ENCODE peak calls at places on chromosomes 1 and 21, in four cellular contexts. One of them, this sample, is unnamed. For H3K4me1, the result is how much of the 10 kb centered on the place peaks cover.

GRCh38 chr1:25765910-25766645 is 33.9 kb upstream of the SELENON start:
- DNase-seq in endodermal cell: no peak
- DNase-seq in fibroblast of lung: no peak
- DNase-seq in Caco-2: no peak
- DNase-seq in this sample: no peak

GRCh38 chr21:24223625-24224024 is 1383.7 kb downstream of the MRPL39 start:
- DNase-seq in endodermal cell: no peak
- DNase-seq in fibroblast of lung: peak
- DNase-seq in Caco-2: no peak
- DNase-seq in this sample: no peak

GRCh38 chr1:11845641-11846335 is 1.8 kb downstream of the NPPA start:
- DNase-seq in endodermal cell: peak
- DNase-seq in fibroblast of lung: peak
- DNase-seq in Caco-2: peak
- DNase-seq in this sample: no peak

GRCh38 chr1:51236548-51237312 is 657 bp downstream of the RNF11 start:
- DNase-seq in endodermal cell: peak
- DNase-seq in fibroblast of lung: peak
- DNase-seq in Caco-2: peak
- DNase-seq in this sample: peak

GRCh38 chr1:147664206-147664605 is 6.1 kb downstream of the ACP6 start:
- DNase-seq in endodermal cell: no peak
- DNase-seq in fibroblast of lung: peak
- DNase-seq in Caco-2: no peak
- DNase-seq in this sample: no peak

GRCh38 chr1:2976180-2976562 is 45.1 kb upstream of the ACTRT2 start:
- DNase-seq in endodermal cell: peak
- DNase-seq in fibroblast of lung: no peak
- DNase-seq in Caco-2: no peak
- DNase-seq in this sample: peak

GRCh38 chr1:102941364-102941947 is 166.9 kb downstream of the COL11A1 start:
- DNase-seq in endodermal cell: no peak
- DNase-seq in fibroblast of lung: no peak
- DNase-seq in Caco-2: peak
- DNase-seq in this sample: no peak

GRCh38 chr1:89546934-89547562 is 22.4 kb downstream of the LRRC8B start:
- DNase-seq in endodermal cell: no peak
- DNase-seq in fibroblast of lung: no peak
- DNase-seq in Caco-2: no peak
- DNase-seq in this sample: no peak

GRCh38 chr1:175150596-175151319 is 41.8 kb downstream of the KIAA0040 start:
- DNase-seq in endodermal cell: peak
- DNase-seq in fibroblast of lung: no peak
- DNase-seq in Caco-2: no peak
- DNase-seq in this sample: no peak

GRCh38 chr1:180157576-180158057 is 2.9 kb downstream of the QSOX1 start:
- DNase-seq in endodermal cell: no peak
- DNase-seq in fibroblast of lung: no peak
- DNase-seq in Caco-2: peak
- DNase-seq in this sample: no peak
- H3K4me3 ChIP-seq in endodermal cell: peak
- H3K4me3 ChIP-seq in fibroblast of lung: peak
- H3K4me3 ChIP-seq in Caco-2: no peak
- H3K4me3 ChIP-seq in this sample: no peak

GRCh38 chr1:212945761-212946160 is 4.6 kb upstream of the VASH2 start:
- DNase-seq in endodermal cell: no peak
- DNase-seq in fibroblast of lung: no peak
- DNase-seq in Caco-2: no peak
- DNase-seq in this sample: no peak

GRCh38 chr1:212943393-212943710 is 7.0 kb upstream of the VASH2 start:
- DNase-seq in endodermal cell: no peak
- DNase-seq in fibroblast of lung: no peak
- DNase-seq in Caco-2: no peak
- DNase-seq in this sample: no peak

GRCh38 chr1:212944209-212944901 is 6.0 kb upstream of the VASH2 start:
- DNase-seq in endodermal cell: no peak
- DNase-seq in fibroblast of lung: no peak
- DNase-seq in Caco-2: no peak
- DNase-seq in this sample: no peak

GRCh38 chr1:212946872-212947271 is 3.5 kb upstream of the VASH2 start:
- DNase-seq in endodermal cell: no peak
- DNase-seq in fibroblast of lung: no peak
- DNase-seq in Caco-2: no peak
- DNase-seq in this sample: no peak

DNA sequence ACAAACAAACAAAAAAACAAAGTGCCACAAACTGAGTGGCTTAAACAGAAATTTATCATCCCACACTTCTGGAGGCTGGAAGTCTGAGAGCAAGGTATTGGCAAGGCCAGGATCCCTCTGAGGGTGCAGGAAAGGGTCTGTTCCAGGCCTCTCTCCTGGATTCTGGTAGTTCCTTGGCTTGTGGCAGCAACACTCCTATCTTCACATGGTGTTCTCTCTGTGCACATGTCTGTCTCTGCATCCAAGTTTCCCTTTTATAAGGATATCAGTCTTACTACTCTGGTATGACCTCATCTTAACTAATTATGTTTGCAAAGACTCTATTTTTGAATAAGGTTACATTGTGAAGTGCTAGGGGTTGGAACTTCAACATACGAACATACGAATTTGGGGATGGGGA is 5.3 kb upstream of the VASH2 start:
- DNase-seq in endodermal cell: no peak
- DNase-seq in fibroblast of lung: no peak
- DNase-seq in Caco-2: no peak
- DNase-seq in this sample: no peak
- H3K4me1 ChIP-seq in endodermal cell: under half
- H3K4me1 ChIP-seq in fibroblast of lung: under half
- H3K4me1 ChIP-seq in Caco-2: under half
- H3K4me1 ChIP-seq in this sample: under half

GRCh38 chr1:36176151-36176949 is 20.4 kb downstream of the MAP7D1 start:
- DNase-seq in endodermal cell: peak
- DNase-seq in fibroblast of lung: no peak
- DNase-seq in Caco-2: no peak
- DNase-seq in this sample: no peak

GRCh38 chr1:36179220-36179600 is 23.2 kb downstream of the MAP7D1 start:
- DNase-seq in endodermal cell: no peak
- DNase-seq in fibroblast of lung: no peak
- DNase-seq in Caco-2: no peak
- DNase-seq in this sample: no peak

GRCh38 chr1:36175137-36176095 is 19.5 kb downstream of the MAP7D1 start:
- DNase-seq in endodermal cell: peak
- DNase-seq in fibroblast of lung: peak
- DNase-seq in Caco-2: no peak
- DNase-seq in this sample: peak

GRCh38 chr1:36178479-36179219 is 22.7 kb downstream of the MAP7D1 start:
- DNase-seq in endodermal cell: peak
- DNase-seq in fibroblast of lung: no peak
- DNase-seq in Caco-2: peak
- DNase-seq in this sample: no peak

GRCh38 chr1:36177589-36178463 is 21.9 kb downstream of the MAP7D1 start:
- DNase-seq in endodermal cell: peak
- DNase-seq in fibroblast of lung: no peak
- DNase-seq in Caco-2: no peak
- DNase-seq in this sample: no peak
- H3K4me3 ChIP-seq in endodermal cell: no peak
- H3K4me3 ChIP-seq in fibroblast of lung: no peak
- H3K4me3 ChIP-seq in Caco-2: no peak
- H3K4me3 ChIP-seq in this sample: no peak

GRCh38 chr1:30781906-30782305 is 24.3 kb upstream of the LAPTM5 start:
- DNase-seq in endodermal cell: no peak
- DNase-seq in fibroblast of lung: no peak
- DNase-seq in Caco-2: no peak
- DNase-seq in this sample: no peak

GRCh38 chr1:30778156-30778978 is 20.8 kb upstream of the LAPTM5 start:
- DNase-seq in endodermal cell: no peak
- DNase-seq in fibroblast of lung: peak
- DNase-seq in Caco-2: no peak
- DNase-seq in this sample: no peak

GRCh38 chr1:30779294-30780071 is 21.9 kb upstream of the LAPTM5 start:
- DNase-seq in endodermal cell: peak
- DNase-seq in fibroblast of lung: peak
- DNase-seq in Caco-2: peak
- DNase-seq in this sample: peak

GRCh38 chr1:30778979-30779293 is 21.4 kb upstream of the LAPTM5 start:
- DNase-seq in endodermal cell: no peak
- DNase-seq in fibroblast of lung: no peak
- DNase-seq in Caco-2: no peak
- DNase-seq in this sample: no peak

DNA sequence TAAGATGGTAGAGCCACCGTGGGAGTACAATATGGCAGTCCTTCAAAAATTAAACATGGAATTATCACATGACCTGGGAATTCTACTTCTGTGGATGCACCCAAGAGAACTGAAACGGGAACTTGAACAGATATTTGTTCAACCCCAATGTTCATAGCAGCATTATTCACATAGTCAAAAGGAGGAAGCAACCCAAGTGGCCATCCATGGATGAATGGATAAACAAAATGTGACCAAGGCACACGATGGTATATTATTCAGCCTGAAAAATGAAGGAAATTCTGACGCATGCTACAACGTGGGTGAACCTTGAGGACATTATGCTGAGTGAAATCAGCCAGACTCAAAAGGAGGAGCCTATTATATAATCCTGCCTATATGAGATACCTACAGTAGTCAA is 22.8 kb upstream of the LAPTM5 start:
- DNase-seq in endodermal cell: no peak
- DNase-seq in fibroblast of lung: no peak
- DNase-seq in Caco-2: no peak
- DNase-seq in this sample: no peak
- H3K4me1 ChIP-seq in endodermal cell: under half
- H3K4me1 ChIP-seq in fibroblast of lung: under half
- H3K4me1 ChIP-seq in Caco-2: under half
- H3K4me1 ChIP-seq in this sample: under half

DNA sequence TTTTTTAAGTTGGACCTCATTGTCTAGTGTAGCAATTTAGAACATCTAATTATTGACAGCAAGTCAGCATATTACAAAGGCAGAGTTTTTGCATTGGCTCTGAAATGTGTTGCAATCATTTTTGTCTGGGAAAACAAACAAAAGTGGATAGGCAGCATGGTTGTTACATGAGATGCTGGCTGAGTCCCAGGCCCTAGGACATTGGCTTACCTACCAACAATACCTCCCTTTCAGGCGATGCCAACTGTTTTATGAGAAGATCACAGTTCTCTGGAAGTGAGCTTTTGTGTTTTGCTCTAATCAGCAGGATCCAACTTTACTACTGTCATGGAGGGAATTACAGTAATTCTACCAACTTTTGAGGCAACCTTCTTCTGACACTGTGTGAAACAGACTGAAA is 71.5 kb upstream of the CXADR start:
- DNase-seq in endodermal cell: no peak
- DNase-seq in fibroblast of lung: peak
- DNase-seq in Caco-2: no peak
- DNase-seq in this sample: no peak
- H3K4me3 ChIP-seq in endodermal cell: no peak
- H3K4me3 ChIP-seq in fibroblast of lung: no peak
- H3K4me3 ChIP-seq in Caco-2: no peak
- H3K4me3 ChIP-seq in this sample: no peak

GRCh38 chr1:64814427-64814826 is 69.6 kb downstream of the RAVER2 start:
- DNase-seq in endodermal cell: no peak
- DNase-seq in fibroblast of lung: no peak
- DNase-seq in Caco-2: no peak
- DNase-seq in this sample: no peak

GRCh38 chr1:64809309-64809708 is 64.4 kb downstream of the RAVER2 start:
- DNase-seq in endodermal cell: no peak
- DNase-seq in fibroblast of lung: no peak
- DNase-seq in Caco-2: no peak
- DNase-seq in this sample: no peak

GRCh38 chr1:64811131-64811530 is 66.3 kb downstream of the RAVER2 start:
- DNase-seq in endodermal cell: no peak
- DNase-seq in fibroblast of lung: no peak
- DNase-seq in Caco-2: no peak
- DNase-seq in this sample: no peak
- H3K4me1 ChIP-seq in endodermal cell: under half
- H3K4me1 ChIP-seq in fibroblast of lung: under half
- H3K4me1 ChIP-seq in Caco-2: under half
- H3K4me1 ChIP-seq in this sample: under half

DNA sequence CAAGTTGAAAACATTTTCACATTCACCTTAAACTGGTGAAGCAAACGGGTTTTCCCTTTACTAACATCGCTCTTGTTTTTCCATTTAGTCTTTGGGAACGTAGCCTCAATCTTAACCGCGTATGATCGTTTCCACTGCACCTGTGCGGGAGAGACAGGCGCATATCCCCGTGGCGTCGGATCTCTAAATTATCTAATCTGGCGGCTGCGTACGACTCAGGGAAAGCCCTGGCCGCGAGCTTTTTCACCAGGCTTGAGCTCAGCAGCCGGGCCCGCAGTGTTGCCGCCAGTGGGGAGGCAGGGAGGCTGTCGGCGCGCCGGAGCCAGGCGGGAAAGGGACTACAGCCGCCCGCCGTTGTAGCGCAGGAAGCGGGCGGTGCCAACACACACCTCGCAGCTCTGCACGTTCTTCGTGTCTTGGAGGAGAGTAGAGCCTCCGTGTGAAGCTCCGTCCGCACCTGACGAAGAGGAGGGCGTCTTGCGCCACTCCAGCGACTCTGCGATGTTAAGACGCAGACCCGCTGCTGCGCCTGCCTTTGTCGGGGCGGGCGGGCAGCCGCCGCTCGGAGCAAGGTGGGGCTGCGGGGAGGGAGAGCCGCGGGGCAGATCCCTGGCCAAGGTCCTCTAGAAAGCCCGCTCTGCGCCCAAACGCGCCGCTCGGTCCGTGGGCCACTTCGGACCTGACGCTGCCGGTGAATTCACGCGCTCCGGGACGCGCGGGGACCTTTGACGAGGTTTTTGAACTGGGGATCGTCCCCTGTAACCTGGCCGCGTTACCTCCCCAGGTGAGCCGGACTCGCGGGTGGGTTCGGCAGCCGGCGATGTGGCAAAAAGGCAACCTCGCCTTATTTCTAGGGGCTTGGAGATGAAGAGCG is 18.5 kb upstream of the TBX15 start:
- DNase-seq in endodermal cell: peak
- DNase-seq in fibroblast of lung: no peak
- DNase-seq in Caco-2: no peak
- DNase-seq in this sample: no peak
- H3K4me3 ChIP-seq in endodermal cell: no peak
- H3K4me3 ChIP-seq in fibroblast of lung: no peak
- H3K4me3 ChIP-seq in Caco-2: no peak
- H3K4me3 ChIP-seq in this sample: peak

DNA sequence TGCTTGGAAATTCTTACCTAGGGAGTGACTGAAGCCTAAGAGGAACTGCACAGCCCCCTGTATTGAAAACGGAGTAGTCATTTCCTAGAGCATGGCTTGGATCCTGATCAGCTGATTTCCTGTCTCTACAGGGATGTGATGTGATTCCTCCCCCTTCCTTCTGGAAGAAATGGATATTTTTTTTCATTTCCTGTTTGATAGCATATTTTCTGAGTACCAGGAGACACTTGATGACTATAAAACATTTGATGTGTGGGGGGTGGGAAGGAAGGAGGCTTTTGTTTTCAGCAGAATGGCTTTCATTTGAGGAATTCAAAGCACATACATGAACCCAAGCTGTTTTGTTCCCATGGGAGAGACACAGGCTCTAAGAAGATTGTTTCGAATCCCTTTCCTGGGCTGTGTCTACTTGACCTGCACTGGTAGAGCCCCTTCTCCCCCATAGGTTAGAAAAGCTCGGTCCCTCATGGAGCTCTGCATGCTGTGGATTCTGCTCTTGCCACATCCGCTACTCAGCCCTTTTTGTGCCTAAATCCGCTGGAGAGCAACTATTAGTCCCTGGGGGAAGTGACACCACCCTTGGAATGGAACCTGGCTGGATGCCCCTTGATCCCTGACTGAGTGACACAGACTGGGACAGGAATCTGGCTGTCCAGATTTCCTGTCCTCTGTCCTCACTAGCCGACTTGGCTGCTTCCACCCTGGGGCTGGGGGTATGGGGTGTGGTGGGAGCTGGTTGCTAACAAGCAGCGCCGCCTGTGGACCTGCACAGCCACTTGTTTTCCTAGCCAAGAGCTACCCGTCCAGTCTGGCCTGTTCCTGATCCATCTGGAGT is 71.8 kb upstream of the MACF1 start:
- DNase-seq in endodermal cell: peak
- DNase-seq in fibroblast of lung: peak
- DNase-seq in Caco-2: peak
- DNase-seq in this sample: peak
- H3K4me1 ChIP-seq in endodermal cell: under half
- H3K4me1 ChIP-seq in fibroblast of lung: under half
- H3K4me1 ChIP-seq in Caco-2: under half
- H3K4me1 ChIP-seq in this sample: half or more

This sample was measured in gastrocnemius medialis.